ENCODE peak calls at places on chromosomes 3 and 15, in six cellular contexts. R is AG04450, V is caudate nucleus, F is foreskin keratinocyte, K is left ventricle myocardium inferior, N is upper lobe of left lung. Q is an unnamed sample.

GRCh38 chr3:164459526-164460151 is 618.7 kb downstream of the SI start:
- DNase-seq in R (no peak), V (no peak), F (no peak), K (no peak), N (no peak), Q (no peak)

GRCh38 chr3:131431754-131432153 is 50.2 kb downstream of the NUDT16 start:
- DNase-seq in R (no peak), V (no peak), F (no peak), K (no peak), N (no peak), Q (no peak)

GRCh38 chr3:184133840-184134745 is 1.1 kb upstream of the EIF2B5 start:
- DNase-seq in R (no peak), V (peak), F (peak), K (peak), N (peak), Q (peak)

GRCh38 chr3:127000128-127000527 is 17.2 kb downstream of the PLXNA1 start:
- DNase-seq in R (no peak), V (no peak), F (no peak), K (no peak), N (peak), Q (no peak)

GRCh38 chr15:86903642-86904421 is 824.2 kb downstream of the AGBL1 start:
- DNase-seq in R (no peak), V (no peak), F (no peak), K (no peak), N (no peak), Q (no peak)

GRCh38 chr3:71130516-71131384 is 452.8 kb downstream of the FOXP1 start:
- DNase-seq in R (peak), V (no peak), F (no peak), K (peak), N (no peak), Q (no peak)

GRCh38 chr3:101300073-101300472 is 20.3 kb downstream of the IMPG2 start:
- DNase-seq in R (no peak), V (no peak), F (no peak), K (no peak), N (peak), Q (no peak)

GRCh38 chr3:72152551-72153476 is 367.9 kb upstream of the PROK2 start:
- DNase-seq in R (peak), V (peak), F (no peak), K (peak), N (no peak), Q (peak)

GRCh38 chr15:52006702-52007340 is 12.2 kb upstream of the MAPK6 start:
- DNase-seq in R (no peak), V (no peak), F (no peak), K (no peak), N (no peak), Q (no peak)

GRCh38 chr3:4290272-4290893 is 12.8 kb upstream of the SETMAR start:
- DNase-seq in R (no peak), V (no peak), F (no peak), K (no peak), N (no peak), Q (no peak)

GRCh38 chr3:126124148-126124868 is 40.4 kb upstream of the SLC41A3 start:
- DNase-seq in R (no peak), V (no peak), F (no peak), K (peak), N (no peak), Q (no peak)

GRCh38 chr3:42025388-42026138 is 63.7 kb upstream of the ULK4 start:
- DNase-seq in R (peak), V (peak), F (peak), K (peak), N (no peak), Q (peak)

GRCh38 chr15:57592836-57593420 is 1.2 kb downstream of the MYZAP start:
- DNase-seq in R (no peak), V (no peak), F (no peak), K (no peak), N (no peak), Q (no peak)

GRCh38 chr15:52483712-52484111 is 45.0 kb downstream of the MYO5A start:
- DNase-seq in R (no peak), V (no peak), F (no peak), K (no peak), N (no peak), Q (no peak)

GRCh38 chr15:42605281-42605744 is 29.9 kb downstream of the STARD9 start:
- DNase-seq in R (no peak), V (no peak), F (no peak), K (no peak), N (no peak), Q (no peak)

GRCh38 chr3:53748512-53749271 is 97.5 kb downstream of the CHDH start:
- DNase-seq in R (no peak), V (no peak), F (no peak), K (no peak), N (peak), Q (no peak)

GRCh38 chr15:72227192-72227586 is 3.8 kb downstream of the PKM start:
- DNase-seq in R (no peak), V (no peak), F (peak), K (no peak), N (no peak), Q (no peak)

GRCh38 chr15:81948142-81948709 is 97.6 kb downstream of the MEX3B start:
- DNase-seq in R (no peak), V (no peak), F (no peak), K (no peak), N (no peak), Q (no peak)

GRCh38 chr15:62419206-62419605 is 254.1 kb upstream of the C2CD4B start:
- DNase-seq in R (no peak), V (no peak), F (no peak), K (no peak), N (no peak), Q (no peak)

GRCh38 chr3:81744366-81744765 is 17.1 kb downstream of the GBE1 start:
- DNase-seq in R (peak), V (no peak), F (peak), K (no peak), N (no peak), Q (no peak)
- H3K27ac ChIP-seq in R (peak), V (no peak), F (peak), K (peak), N (peak), Q (no peak)

GRCh38 chr15:75654201-75654907 is 6.6 kb downstream of the SNX33 start:
- DNase-seq in R (no peak), V (no peak), F (no peak), K (no peak), N (no peak), Q (no peak)
- H3K27ac ChIP-seq in R (no peak), V (no peak), F (no peak), K (peak), N (peak), Q (no peak)

GRCh38 chr15:78018968-78019644 is 58.4 kb downstream of the TBC1D2B start:
- DNase-seq in R (no peak), V (no peak), F (no peak), K (no peak), N (no peak), Q (no peak)
- H3K27ac ChIP-seq in R (no peak), V (no peak), F (no peak), K (no peak), N (peak), Q (no peak)

GRCh38 chr15:50137893-50138292 is 18.9 kb upstream of the ATP8B4 start:
- DNase-seq in R (no peak), V (no peak), F (no peak), K (no peak), N (no peak), Q (no peak)
- H3K27ac ChIP-seq in R (peak), V (no peak), F (peak), K (no peak), N (no peak), Q (no peak)

DNA sequence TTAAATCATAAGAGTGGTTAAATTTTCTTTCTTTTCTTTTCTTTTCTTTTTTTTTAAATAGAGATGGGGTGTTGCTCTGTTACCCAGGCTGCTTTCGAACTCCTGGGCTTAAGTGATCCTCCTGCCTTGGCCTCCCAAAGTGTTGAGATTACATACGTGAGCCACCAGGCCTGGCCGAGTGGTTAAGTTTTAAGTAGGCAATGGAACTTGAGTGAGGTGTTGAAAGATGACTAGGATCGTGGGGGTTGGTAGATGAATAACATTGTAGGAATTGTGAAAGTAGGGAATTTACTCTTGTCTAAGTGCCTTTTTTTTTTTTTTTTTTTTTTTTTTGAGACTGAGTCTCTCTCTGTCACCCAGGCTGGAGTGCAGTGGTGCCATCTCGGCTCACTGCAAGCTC is 9.9 kb downstream of the ECT2 start:
- DNase-seq in R (no peak), V (no peak), F (no peak), K (no peak), N (no peak), Q (no peak)
- H3K27ac ChIP-seq in R (no peak), V (no peak), F (no peak), K (no peak), N (no peak), Q (no peak)

GRCh38 chr3:195003893-195004289 is 267.1 kb downstream of the XXYLT1 start:
- DNase-seq in R (no peak), V (no peak), F (no peak), K (no peak), N (no peak), Q (no peak)
- H3K27ac ChIP-seq in R (no peak), V (no peak), F (no peak), K (peak), N (no peak), Q (no peak)

DNA sequence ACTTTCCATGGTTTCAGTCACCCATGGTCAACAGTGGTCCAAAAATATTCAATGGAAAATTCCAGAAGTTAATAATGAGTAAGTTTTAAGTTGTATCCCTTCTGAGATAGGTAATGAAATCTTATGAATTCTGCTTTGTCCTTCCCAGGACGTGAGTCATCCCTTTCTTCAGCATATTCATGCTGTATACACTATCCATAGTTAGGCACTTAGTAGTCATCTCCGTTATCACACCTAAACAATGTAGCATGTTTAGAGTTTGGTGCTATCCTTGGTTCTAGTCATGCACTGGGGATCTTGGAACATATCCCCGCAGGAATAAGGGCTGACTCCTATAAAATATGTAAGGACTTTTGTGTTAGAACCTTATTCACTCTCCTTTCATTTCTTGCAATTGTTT is 153.2 kb downstream of the UNC13C start:
- DNase-seq in R (no peak), V (no peak), F (peak), K (no peak), N (no peak), Q (no peak)
- H3K27ac ChIP-seq in R (no peak), V (no peak), F (no peak), K (no peak), N (no peak), Q (no peak)

DNA sequence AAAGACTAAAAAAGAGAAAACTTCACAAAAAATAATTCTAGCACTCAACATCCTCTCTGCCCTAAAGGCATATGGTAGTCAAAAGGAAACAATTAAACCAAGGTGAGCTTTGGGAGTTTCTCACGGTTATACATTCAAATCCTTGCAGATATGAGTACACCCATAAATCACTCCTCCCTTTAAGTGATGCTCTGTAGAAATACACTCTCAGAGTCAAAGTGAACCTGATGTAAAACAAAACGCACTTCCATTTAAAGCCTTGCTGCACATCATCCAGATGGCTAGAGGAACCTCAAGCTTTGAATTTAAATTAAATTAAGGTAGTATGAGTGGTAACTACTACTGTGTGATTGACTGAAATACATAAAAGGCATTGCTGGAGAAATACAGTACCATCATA is 36.0 kb upstream of the AADAC start:
- DNase-seq in R (no peak), V (no peak), F (no peak), K (no peak), N (no peak), Q (no peak)
- H3K27ac ChIP-seq in R (no peak), V (no peak), F (no peak), K (no peak), N (no peak), Q (no peak)

Q was measured in substantia nigra.